ENCODE peak calls at places on chromosomes 6 and 20, in four cellular contexts. F is NT2/D1; G is CD8-positive, alpha-beta T cell; I is CD8-positive, alpha-beta memory T cell. J is an unnamed sample. For H3K4me1, the result is how much of the 10 kb centered on the place peaks cover.

GRCh38 chr20:6026051-6026450 is 27.8 kb downstream of the LRRN4 start:
- DNase-seq in I (no peak), G (no peak), F (no peak), J (no peak)

GRCh38 chr20:9349256-9349655 is 165.1 kb upstream of the LAMP5 start:
- DNase-seq in F (no peak), G (no peak), I (no peak), J (no peak)

GRCh38 chr20:16647875-16648597 is 74.8 kb upstream of the KIF16B start:
- DNase-seq in I (no peak), F (no peak), G (no peak), J (no peak)

GRCh38 chr20:51720854-51721253 is 47.3 kb downstream of the ATP9A start:
- DNase-seq in G (no peak), F (no peak), I (no peak), J (no peak)

GRCh38 chr6:125066140-125066539 is 87.4 kb upstream of the TPD52L1 start:
- DNase-seq in F (no peak), G (no peak), I (no peak), J (no peak)

GRCh38 chr6:143507358-143508145 is 4.0 kb downstream of the FUCA2 start:
- DNase-seq in F (no peak), I (no peak), G (no peak), J (no peak)

GRCh38 chr20:41274152-41274551 is 43.4 kb downstream of the ZHX3 start:
- DNase-seq in G (no peak), F (no peak), I (no peak), J (no peak)

GRCh38 chr6:143581835-143582480 is 70.4 kb upstream of the FUCA2 start:
- DNase-seq in I (no peak), G (no peak), F (no peak), J (no peak)

GRCh38 chr20:22690000-22690399 is 105.6 kb upstream of the FOXA2 start:
- DNase-seq in F (no peak), I (no peak), G (no peak), J (no peak)

GRCh38 chr6:134921276-134921979 is 28.5 kb downstream of the ALDH8A1 start:
- DNase-seq in G (no peak), F (no peak), I (no peak), J (no peak)

GRCh38 chr6:2387445-2387844 is 142.0 kb upstream of the GMDS start:
- DNase-seq in G (no peak), F (no peak), I (no peak), J (no peak)

GRCh38 chr6:26197736-26198625 is 110.8 kb downstream of the HFE start:
- DNase-seq in I (no peak), F (no peak), G (no peak), J (no peak)

GRCh38 chr6:87336367-87336766 is 7.3 kb upstream of the GJB7 start:
- DNase-seq in F (no peak), G (no peak), I (no peak), J (no peak)

GRCh38 chr20:45450097-45450818 is 19.3 kb upstream of the WFDC2 start:
- DNase-seq in I (no peak), G (no peak), F (no peak), J (no peak)

GRCh38 chr6:139027620-139028182 is 844 bp upstream of the ABRACL start:
- DNase-seq in I (no peak), G (no peak), F (no peak), J (no peak)

GRCh38 chr20:15834857-15835256 is 738.4 kb downstream of the KIF16B start:
- DNase-seq in I (no peak), G (no peak), F (no peak), J (no peak)

GRCh38 chr6:113120577-113121285 is 736.4 kb upstream of the MARCKS start:
- DNase-seq in I (no peak), F (no peak), G (no peak), J (no peak)

DNA sequence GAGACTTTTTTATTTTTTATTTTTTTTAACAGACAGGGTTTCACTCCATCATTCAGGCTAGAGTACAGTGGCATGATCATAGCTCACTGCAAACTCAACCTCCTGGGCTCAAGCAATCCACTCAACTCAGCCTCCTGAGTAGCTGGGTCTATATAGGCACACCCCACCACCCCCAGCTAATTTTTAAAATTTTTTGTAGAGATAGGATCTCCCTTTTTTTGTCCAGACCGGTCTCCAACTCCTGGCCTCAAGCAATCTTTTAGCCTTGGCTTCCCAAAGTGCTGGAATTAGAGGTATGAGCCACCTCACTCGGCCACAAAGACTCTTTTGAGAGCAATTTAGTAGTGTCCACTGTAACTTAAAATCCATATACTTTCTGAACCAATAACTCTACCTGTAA is 103.3 kb upstream of the DST start:
- DNase-seq in F (no peak), G (no peak), I (no peak), J (no peak)
- H3K4me1 ChIP-seq in F (under half), G (under half), I (under half), J (under half)

DNA sequence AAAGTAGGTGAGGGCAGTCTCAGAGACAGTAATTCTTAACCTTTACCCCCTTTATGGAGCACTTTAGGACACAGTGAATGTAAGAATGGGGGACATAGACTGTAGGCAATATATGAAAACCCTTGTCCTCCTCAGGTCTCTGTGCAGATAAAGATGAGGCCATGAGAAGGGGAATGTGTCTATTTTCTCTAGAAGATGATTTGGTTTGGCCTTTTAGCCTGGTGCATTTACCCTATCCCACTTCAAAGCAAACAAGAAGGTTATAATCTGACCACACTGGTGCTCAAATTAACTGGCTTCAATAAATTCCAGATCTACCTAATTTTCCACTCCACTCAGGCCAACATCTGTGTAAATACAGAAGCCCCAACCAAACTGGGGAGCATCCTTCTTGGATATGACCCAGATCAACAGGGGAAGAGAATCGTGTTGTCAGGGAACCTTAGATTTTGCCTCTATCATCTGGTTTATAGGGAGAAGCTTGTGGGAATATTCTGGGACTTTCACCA is 42.4 kb downstream of the RIPOR2 start:
- DNase-seq in I (no peak), F (no peak), G (no peak), J (no peak)
- H3K4me1 ChIP-seq in I (half or more), F (under half), G (half or more), J (under half)

GRCh38 chr6:148760143-148760505 is 13.3 kb downstream of the UST start:
- DNase-seq in I (no peak), G (no peak), F (no peak), J (no peak)

GRCh38 chr6:148761532-148761951 is 14.7 kb downstream of the UST start:
- DNase-seq in G (peak), F (no peak), I (peak), J (peak)

GRCh38 chr6:148758492-148758891 is 11.7 kb downstream of the UST start:
- DNase-seq in F (no peak), G (peak), I (no peak), J (no peak)

GRCh38 chr6:148760568-148761531 is 14.0 kb downstream of the UST start:
- DNase-seq in I (peak), G (peak), F (no peak), J (peak)

GRCh38 chr6:148757944-148758343 is 11.1 kb downstream of the UST start:
- DNase-seq in I (no peak), F (no peak), G (no peak), J (no peak)
- H3K4me1 ChIP-seq in I (under half), F (under half), G (under half), J (under half)

GRCh38 chr6:154621611-154622010 is 111.1 kb upstream of the CNKSR3 start:
- DNase-seq in I (no peak), F (no peak), G (no peak), J (no peak)

GRCh38 chr6:154615483-154616025 is 105.1 kb upstream of the CNKSR3 start:
- DNase-seq in F (no peak), I (no peak), G (no peak), J (peak)

GRCh38 chr6:154622618-154623336 is 110.4 kb upstream of the SCAF8 start:
- DNase-seq in G (no peak), F (no peak), I (no peak), J (no peak)

GRCh38 chr6:154617175-154617574 is 106.7 kb upstream of the CNKSR3 start:
- DNase-seq in G (no peak), I (no peak), F (no peak), J (no peak)

GRCh38 chr6:154619183-154619582 is 108.7 kb upstream of the CNKSR3 start:
- DNase-seq in G (no peak), F (no peak), I (no peak), J (no peak)
- H3K4me1 ChIP-seq in G (under half), F (under half), I (under half), J (under half)

DNA sequence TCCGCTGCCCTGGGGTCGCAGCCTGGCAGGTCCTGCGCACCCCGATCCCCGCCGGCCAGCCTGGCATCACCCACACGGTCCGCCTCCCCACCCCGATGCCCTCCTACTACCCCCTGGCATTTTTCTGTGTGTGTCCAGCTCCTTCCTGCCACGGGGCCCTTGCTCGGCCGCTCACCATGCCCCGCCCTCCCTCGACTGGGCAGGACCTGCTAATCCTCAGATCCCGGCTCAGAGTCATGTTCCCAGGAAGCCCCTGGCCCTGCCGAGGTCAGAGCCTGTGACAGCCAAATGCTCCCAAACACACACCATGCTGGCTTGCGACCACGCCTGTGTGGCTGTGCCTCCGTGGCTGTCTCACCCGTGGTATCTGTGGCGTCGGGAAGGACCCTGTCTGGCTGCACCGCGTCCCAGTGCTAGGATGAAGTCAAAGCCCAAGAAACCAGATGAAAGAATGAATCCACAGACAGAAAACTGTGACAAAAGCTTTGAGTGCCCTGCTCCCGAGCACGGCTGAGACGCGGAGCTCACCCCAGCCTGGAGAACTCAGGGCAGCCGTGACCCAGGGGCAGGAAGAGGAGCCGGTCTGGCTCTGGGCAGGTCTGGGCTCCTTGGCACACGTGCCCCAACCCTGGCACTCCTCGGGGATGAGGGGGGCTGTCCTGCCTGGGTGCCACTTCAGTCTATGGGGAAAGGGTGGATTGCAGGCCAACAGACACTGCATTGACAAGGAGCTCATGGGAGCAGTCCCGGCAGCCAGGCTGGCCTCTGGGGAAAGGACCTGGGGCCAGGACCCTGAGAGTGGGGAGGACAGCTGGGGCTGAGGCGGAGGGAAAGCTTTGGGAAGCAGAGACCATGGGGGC is 20.8 kb upstream of the SLCO4A1 start:
- DNase-seq in G (no peak), I (no peak), F (no peak), J (no peak)
- H3K4me1 ChIP-seq in G (under half), I (under half), F (under half), J (under half)

GRCh38 chr6:36360241-36361054 is 23.8 kb upstream of the BNIP5 start:
- DNase-seq in F (peak), G (peak), I (peak), J (peak)

GRCh38 chr6:36364669-36365479 is 22.6 kb downstream of the ETV7 start:
- DNase-seq in I (no peak), G (no peak), F (no peak), J (no peak)

GRCh38 chr6:36361071-36361470 is 24.4 kb upstream of the BNIP5 start:
- DNase-seq in F (no peak), I (no peak), G (no peak), J (no peak)

GRCh38 chr6:36358235-36358915 is 21.7 kb upstream of the BNIP5 start:
- DNase-seq in I (no peak), F (no peak), G (no peak), J (no peak)

GRCh38 chr6:36362551-36363389 is 24.7 kb downstream of the ETV7 start:
- DNase-seq in G (no peak), I (no peak), F (no peak), J (no peak)
- H3K4me1 ChIP-seq in G (under half), I (under half), F (under half), J (under half)